ENCODE peak calls at places on chromosomes 6 and 20, in six cellular contexts. One of them, this sample, is unnamed.

GRCh38 chr6:170575250-170575649 is 9.2 kb downstream of the PDCD2 start:
- DNase-seq in fibroblast of lung: peak; percentile 20
- DNase-seq in brain microvascular endothelial cell: peak; percentile 20
- DNase-seq in cardiac fibroblast: peak; percentile 27
- DNase-seq in AG04450: no peak
- DNase-seq in mucosa of descending colon: no peak
- DNase-seq in this sample: no peak

GRCh38 chr6:104325341-104326172 is 534.2 kb downstream of the HACE1 start:
- DNase-seq in fibroblast of lung: peak; percentile 4
- DNase-seq in brain microvascular endothelial cell: peak; percentile 54
- DNase-seq in cardiac fibroblast: peak; percentile 83
- DNase-seq in AG04450: no peak
- DNase-seq in mucosa of descending colon: no peak
- DNase-seq in this sample: no peak

GRCh38 chr20:19583532-19584175 is 174.4 kb upstream of the RIN2 start:
- DNase-seq in fibroblast of lung: peak; percentile 50
- DNase-seq in brain microvascular endothelial cell: peak; percentile 40
- DNase-seq in cardiac fibroblast: peak; percentile 74
- DNase-seq in AG04450: no peak
- DNase-seq in mucosa of descending colon: no peak
- DNase-seq in this sample: peak; percentile 85

GRCh38 chr6:153980176-153980575 is 58.9 kb upstream of the OPRM1 start:
- DNase-seq in fibroblast of lung: no peak
- DNase-seq in brain microvascular endothelial cell: no peak
- DNase-seq in cardiac fibroblast: peak; percentile 1
- DNase-seq in AG04450: no peak
- DNase-seq in mucosa of descending colon: no peak
- DNase-seq in this sample: no peak

GRCh38 chr6:108114861-108115597 is 40.5 kb upstream of the OSTM1 start:
- DNase-seq in fibroblast of lung: peak; percentile 59
- DNase-seq in brain microvascular endothelial cell: peak; percentile 59
- DNase-seq in cardiac fibroblast: peak; percentile 80
- DNase-seq in AG04450: peak; percentile 8
- DNase-seq in mucosa of descending colon: peak; percentile 69
- DNase-seq in this sample: no peak

GRCh38 chr6:21085206-21085605 is 508.3 kb upstream of the SOX4 start:
- DNase-seq in fibroblast of lung: no peak
- DNase-seq in brain microvascular endothelial cell: no peak
- DNase-seq in cardiac fibroblast: no peak
- DNase-seq in AG04450: no peak
- DNase-seq in mucosa of descending colon: no peak
- DNase-seq in this sample: no peak

GRCh38 chr6:96520039-96520850 is 1.4 kb upstream of the UFL1 start:
- DNase-seq in fibroblast of lung: peak; percentile 0
- DNase-seq in brain microvascular endothelial cell: peak; percentile 56
- DNase-seq in cardiac fibroblast: peak; percentile 56
- DNase-seq in AG04450: no peak
- DNase-seq in mucosa of descending colon: no peak
- DNase-seq in this sample: no peak

GRCh38 chr20:4956200-4956810 is 45.0 kb downstream of the SLC23A2 start:
- DNase-seq in fibroblast of lung: peak; percentile 74
- DNase-seq in brain microvascular endothelial cell: no peak
- DNase-seq in cardiac fibroblast: peak; percentile 79
- DNase-seq in AG04450: no peak
- DNase-seq in mucosa of descending colon: no peak
- DNase-seq in this sample: no peak

GRCh38 chr6:108175592-108176279 is 9.9 kb downstream of the NR2E1 start:
- DNase-seq in fibroblast of lung: no peak
- DNase-seq in brain microvascular endothelial cell: no peak
- DNase-seq in cardiac fibroblast: no peak
- DNase-seq in AG04450: no peak
- DNase-seq in mucosa of descending colon: no peak
- DNase-seq in this sample: no peak

GRCh38 chr20:63071541-63072181 is 64.9 kb upstream of the BHLHE23 start:
- DNase-seq in fibroblast of lung: peak; percentile 11
- DNase-seq in brain microvascular endothelial cell: peak; percentile 27
- DNase-seq in cardiac fibroblast: peak; percentile 75
- DNase-seq in AG04450: peak; percentile 15
- DNase-seq in mucosa of descending colon: peak; percentile 26
- DNase-seq in this sample: no peak

GRCh38 chr6:68186870-68187269 is 448.2 kb upstream of the ADGRB3 start:
- DNase-seq in fibroblast of lung: no peak
- DNase-seq in brain microvascular endothelial cell: no peak
- DNase-seq in cardiac fibroblast: no peak
- DNase-seq in AG04450: no peak
- DNase-seq in mucosa of descending colon: no peak
- DNase-seq in this sample: no peak

GRCh38 chr6:52662031-52662430 is 8.9 kb upstream of the TMEM14A start:
- DNase-seq in fibroblast of lung: no peak
- DNase-seq in brain microvascular endothelial cell: no peak
- DNase-seq in cardiac fibroblast: no peak
- DNase-seq in AG04450: no peak
- DNase-seq in mucosa of descending colon: no peak
- DNase-seq in this sample: no peak

GRCh38 chr20:54115172-54115854 is 44.9 kb upstream of the BCAS1 start:
- DNase-seq in fibroblast of lung: peak; percentile 77
- DNase-seq in brain microvascular endothelial cell: no peak
- DNase-seq in cardiac fibroblast: peak; percentile 49
- DNase-seq in AG04450: no peak
- DNase-seq in mucosa of descending colon: no peak
- DNase-seq in this sample: no peak

GRCh38 chr6:56040271-56040670 is 164.9 kb upstream of the BMP5 start:
- DNase-seq in fibroblast of lung: peak; percentile 92
- DNase-seq in brain microvascular endothelial cell: no peak
- DNase-seq in cardiac fibroblast: peak; percentile 81
- DNase-seq in AG04450: no peak
- DNase-seq in mucosa of descending colon: no peak
- DNase-seq in this sample: no peak

GRCh38 chr20:45406260-45407066 is 1.6 kb upstream of the DBNDD2 start:
- DNase-seq in fibroblast of lung: no peak
- DNase-seq in brain microvascular endothelial cell: no peak
- DNase-seq in cardiac fibroblast: peak; percentile 47
- DNase-seq in AG04450: no peak
- DNase-seq in mucosa of descending colon: peak; percentile 85
- DNase-seq in this sample: peak; percentile 94

GRCh38 chr6:4313044-4313686 is 177.8 kb upstream of the ECI2 start:
- DNase-seq in fibroblast of lung: peak; percentile 88
- DNase-seq in brain microvascular endothelial cell: peak; percentile 97
- DNase-seq in cardiac fibroblast: peak; percentile 98
- DNase-seq in AG04450: peak; percentile 55
- DNase-seq in mucosa of descending colon: no peak
- DNase-seq in this sample: peak; percentile 76

GRCh38 chr6:111590209-111590955 is 15.3 kb downstream of the TRAF3IP2 start:
- DNase-seq in fibroblast of lung: peak; percentile 64
- DNase-seq in brain microvascular endothelial cell: no peak
- DNase-seq in cardiac fibroblast: peak; percentile 53
- DNase-seq in AG04450: no peak
- DNase-seq in mucosa of descending colon: no peak
- DNase-seq in this sample: no peak

GRCh38 chr6:111593516-111593824 is 12.2 kb downstream of the TRAF3IP2 start:
- DNase-seq in fibroblast of lung: no peak
- DNase-seq in brain microvascular endothelial cell: no peak
- DNase-seq in cardiac fibroblast: no peak
- DNase-seq in AG04450: no peak
- DNase-seq in mucosa of descending colon: no peak
- DNase-seq in this sample: no peak

GRCh38 chr6:111591370-111591900 is 14.2 kb downstream of the TRAF3IP2 start:
- DNase-seq in fibroblast of lung: peak; percentile 100
- DNase-seq in brain microvascular endothelial cell: peak; percentile 98
- DNase-seq in cardiac fibroblast: peak; percentile 98
- DNase-seq in AG04450: peak; percentile 98
- DNase-seq in mucosa of descending colon: peak; percentile 80
- DNase-seq in this sample: peak; percentile 97

GRCh38 chr6:111592726-111593515 is 12.8 kb downstream of the TRAF3IP2 start:
- DNase-seq in fibroblast of lung: no peak
- DNase-seq in brain microvascular endothelial cell: no peak
- DNase-seq in cardiac fibroblast: no peak
- DNase-seq in AG04450: no peak
- DNase-seq in mucosa of descending colon: no peak
- DNase-seq in this sample: no peak

GRCh38 chr6:111591901-111592461 is 13.7 kb downstream of the TRAF3IP2 start:
- DNase-seq in fibroblast of lung: no peak
- DNase-seq in brain microvascular endothelial cell: no peak
- DNase-seq in cardiac fibroblast: peak; percentile 34
- DNase-seq in AG04450: no peak
- DNase-seq in mucosa of descending colon: no peak
- DNase-seq in this sample: no peak
- H3K4me3 ChIP-seq in fibroblast of lung: peak overlapping the region; percentile 23
- H3K4me3 ChIP-seq in brain microvascular endothelial cell: no peak overlapping the region
- H3K4me3 ChIP-seq in cardiac fibroblast: no peak overlapping the region
- H3K4me3 ChIP-seq in AG04450: peak overlapping the region; percentile 15
- H3K4me3 ChIP-seq in mucosa of descending colon: no peak overlapping the region
- H3K4me3 ChIP-seq in this sample: no peak overlapping the region

GRCh38 chr20:1299522-1299921 is 29.4 kb downstream of the SDCBP2 start:
- DNase-seq in fibroblast of lung: no peak
- DNase-seq in brain microvascular endothelial cell: no peak
- DNase-seq in cardiac fibroblast: no peak
- DNase-seq in AG04450: no peak
- DNase-seq in mucosa of descending colon: no peak
- DNase-seq in this sample: no peak
- TF ChIP-seq CTCF in fibroblast of lung: peak; percentile 24
- TF ChIP-seq CTCF in brain microvascular endothelial cell: peak; percentile 44
- TF ChIP-seq CTCF in cardiac fibroblast: peak; percentile 6
- TF ChIP-seq CTCF in AG04450: no peak
- TF ChIP-seq CTCF in mucosa of descending colon: no peak
- TF ChIP-seq CTCF in this sample: no peak

DNA sequence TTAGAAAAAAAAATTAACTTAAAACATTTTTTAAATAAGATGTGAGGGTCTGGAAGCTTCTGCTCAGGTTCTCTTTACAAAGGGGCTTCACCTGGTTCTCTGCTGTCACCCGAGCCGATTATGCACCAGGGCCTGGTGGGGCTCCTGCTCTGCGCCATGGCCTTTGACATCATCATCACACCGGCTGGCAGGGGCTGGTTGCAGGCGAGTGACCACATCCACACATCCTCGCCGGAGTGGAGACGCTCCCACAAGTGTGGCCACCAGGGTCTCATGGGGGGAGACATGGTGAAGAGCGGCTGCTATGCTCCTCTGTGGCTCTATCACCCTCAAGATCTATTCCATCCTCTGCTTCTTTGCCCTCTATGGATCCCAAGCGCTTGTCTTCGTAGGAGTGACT is 31.9 kb downstream of the MYLIP start:
- DNase-seq in fibroblast of lung: no peak
- DNase-seq in brain microvascular endothelial cell: no peak
- DNase-seq in cardiac fibroblast: no peak
- DNase-seq in AG04450: no peak
- DNase-seq in mucosa of descending colon: no peak
- DNase-seq in this sample: no peak
- H3K4me3 ChIP-seq in fibroblast of lung: no peak overlapping the region
- H3K4me3 ChIP-seq in brain microvascular endothelial cell: no peak overlapping the region
- H3K4me3 ChIP-seq in cardiac fibroblast: no peak overlapping the region
- H3K4me3 ChIP-seq in AG04450: no peak overlapping the region
- H3K4me3 ChIP-seq in mucosa of descending colon: no peak overlapping the region
- H3K4me3 ChIP-seq in this sample: no peak overlapping the region

GRCh38 chr6:28981833-28982475 is 23.2 kb downstream of the ZNF311 start:
- DNase-seq in fibroblast of lung: peak; percentile 95
- DNase-seq in brain microvascular endothelial cell: peak; percentile 90
- DNase-seq in cardiac fibroblast: peak; percentile 96
- DNase-seq in AG04450: peak; percentile 77
- DNase-seq in mucosa of descending colon: peak; percentile 65
- DNase-seq in this sample: peak; percentile 92
- TF ChIP-seq CTCF in fibroblast of lung: no peak
- TF ChIP-seq CTCF in brain microvascular endothelial cell: no peak
- TF ChIP-seq CTCF in cardiac fibroblast: no peak
- TF ChIP-seq CTCF in AG04450: no peak
- TF ChIP-seq CTCF in mucosa of descending colon: no peak
- TF ChIP-seq CTCF in this sample: peak; percentile 9